ENCODE peak calls at places on chromosomes 13 and 19, in six cellular contexts. One of them, this sample, is unnamed. For H3K36me3, the result is how much of the 10 kb centered on the place peaks cover.

GRCh38 chr13:21326155-21327030 is 132.7 kb downstream of the ZDHHC20 start:
- DNase-seq in IMR-90: peak
- DNase-seq in tibial artery: no peak
- DNase-seq in WERI-Rb-1: no peak
- DNase-seq in breast epithelium: no peak
- DNase-seq in aorta: no peak
- DNase-seq in this sample: no peak

GRCh38 chr13:110265682-110266430 is 41.1 kb downstream of the COL4A1 start:
- DNase-seq in IMR-90: no peak
- DNase-seq in tibial artery: peak
- DNase-seq in WERI-Rb-1: no peak
- DNase-seq in breast epithelium: no peak
- DNase-seq in aorta: peak
- DNase-seq in this sample: no peak

GRCh38 chr19:50718255-50719118 is 1.1 kb downstream of the SHANK1 start:
- DNase-seq in IMR-90: no peak
- DNase-seq in tibial artery: no peak
- DNase-seq in WERI-Rb-1: no peak
- DNase-seq in breast epithelium: no peak
- DNase-seq in aorta: no peak
- DNase-seq in this sample: no peak

GRCh38 chr19:5113101-5113557 is 144.2 kb downstream of the KDM4B start:
- DNase-seq in IMR-90: peak
- DNase-seq in tibial artery: no peak
- DNase-seq in WERI-Rb-1: no peak
- DNase-seq in breast epithelium: no peak
- DNase-seq in aorta: no peak
- DNase-seq in this sample: no peak

GRCh38 chr19:23241433-23241832 is 8.8 kb downstream of the ZNF724 start:
- DNase-seq in IMR-90: no peak
- DNase-seq in tibial artery: no peak
- DNase-seq in WERI-Rb-1: no peak
- DNase-seq in breast epithelium: no peak
- DNase-seq in aorta: no peak
- DNase-seq in this sample: no peak

GRCh38 chr13:72648513-72649065 is 78.8 kb downstream of the MZT1 start:
- DNase-seq in IMR-90: no peak
- DNase-seq in tibial artery: no peak
- DNase-seq in WERI-Rb-1: peak
- DNase-seq in breast epithelium: no peak
- DNase-seq in aorta: no peak
- DNase-seq in this sample: no peak

GRCh38 chr13:44331446-44331845 is 42.2 kb upstream of the SERP2 start:
- DNase-seq in IMR-90: no peak
- DNase-seq in tibial artery: no peak
- DNase-seq in WERI-Rb-1: no peak
- DNase-seq in breast epithelium: no peak
- DNase-seq in aorta: no peak
- DNase-seq in this sample: no peak

GRCh38 chr19:50242586-50242985 is 39.2 kb downstream of the MYH14 start:
- DNase-seq in IMR-90: no peak
- DNase-seq in tibial artery: no peak
- DNase-seq in WERI-Rb-1: no peak
- DNase-seq in breast epithelium: no peak
- DNase-seq in aorta: no peak
- DNase-seq in this sample: no peak

GRCh38 chr19:42272535-42272897 is 3.5 kb downstream of the CIC start:
- DNase-seq in IMR-90: no peak
- DNase-seq in tibial artery: no peak
- DNase-seq in WERI-Rb-1: no peak
- DNase-seq in breast epithelium: no peak
- DNase-seq in aorta: no peak
- DNase-seq in this sample: no peak

GRCh38 chr19:41288898-41289505 is 21.0 kb upstream of the CCDC97 start:
- DNase-seq in IMR-90: no peak
- DNase-seq in tibial artery: no peak
- DNase-seq in WERI-Rb-1: no peak
- DNase-seq in breast epithelium: no peak
- DNase-seq in aorta: no peak
- DNase-seq in this sample: no peak

GRCh38 chr13:75101997-75102720 is 379.8 kb downstream of the TBC1D4 start:
- DNase-seq in IMR-90: peak
- DNase-seq in tibial artery: no peak
- DNase-seq in WERI-Rb-1: no peak
- DNase-seq in breast epithelium: no peak
- DNase-seq in aorta: no peak
- DNase-seq in this sample: no peak

GRCh38 chr13:64912141-64912540 is 2318.0 kb downstream of the PCDH9 start:
- DNase-seq in IMR-90: peak
- DNase-seq in tibial artery: no peak
- DNase-seq in WERI-Rb-1: no peak
- DNase-seq in breast epithelium: no peak
- DNase-seq in aorta: no peak
- DNase-seq in this sample: no peak

GRCh38 chr13:100128838-100129237 is 39.9 kb downstream of the PCCA start:
- DNase-seq in IMR-90: no peak
- DNase-seq in tibial artery: no peak
- DNase-seq in WERI-Rb-1: no peak
- DNase-seq in breast epithelium: no peak
- DNase-seq in aorta: no peak
- DNase-seq in this sample: no peak

GRCh38 chr19:41225238-41226052 is 6.4 kb downstream of the AXL start:
- DNase-seq in IMR-90: peak
- DNase-seq in tibial artery: peak
- DNase-seq in WERI-Rb-1: no peak
- DNase-seq in breast epithelium: no peak
- DNase-seq in aorta: peak
- DNase-seq in this sample: peak

GRCh38 chr13:65028101-65028500 is 2202.0 kb downstream of the PCDH9 start:
- DNase-seq in IMR-90: no peak
- DNase-seq in tibial artery: no peak
- DNase-seq in WERI-Rb-1: no peak
- DNase-seq in breast epithelium: no peak
- DNase-seq in aorta: no peak
- DNase-seq in this sample: no peak

GRCh38 chr13:31191748-31192147 is 8.0 kb upstream of the B3GLCT start:
- DNase-seq in IMR-90: no peak
- DNase-seq in tibial artery: no peak
- DNase-seq in WERI-Rb-1: no peak
- DNase-seq in breast epithelium: no peak
- DNase-seq in aorta: no peak
- DNase-seq in this sample: no peak

GRCh38 chr13:85638265-85638664 is 161.0 kb downstream of the SLITRK6 start:
- DNase-seq in IMR-90: no peak
- DNase-seq in tibial artery: no peak
- DNase-seq in WERI-Rb-1: no peak
- DNase-seq in breast epithelium: no peak
- DNase-seq in aorta: no peak
- DNase-seq in this sample: no peak

GRCh38 chr19:28878862-28879566 is 333.9 kb downstream of the UQCRFS1 start:
- DNase-seq in IMR-90: peak
- DNase-seq in tibial artery: peak
- DNase-seq in WERI-Rb-1: peak
- DNase-seq in breast epithelium: peak
- DNase-seq in aorta: peak
- DNase-seq in this sample: peak

GRCh38 chr13:36530861-36531590 is 98.7 kb downstream of the CCNA1 start:
- DNase-seq in IMR-90: no peak
- DNase-seq in tibial artery: no peak
- DNase-seq in WERI-Rb-1: no peak
- DNase-seq in breast epithelium: no peak
- DNase-seq in aorta: no peak
- DNase-seq in this sample: no peak

GRCh38 chr13:37453246-37453645 is 145.3 kb downstream of the POSTN start:
- DNase-seq in IMR-90: no peak
- DNase-seq in tibial artery: no peak
- DNase-seq in WERI-Rb-1: no peak
- DNase-seq in breast epithelium: no peak
- DNase-seq in aorta: no peak
- DNase-seq in this sample: no peak

GRCh38 chr19:56332695-56333094 is 18.1 kb upstream of the ZSCAN5A start:
- DNase-seq in IMR-90: no peak
- DNase-seq in tibial artery: no peak
- DNase-seq in WERI-Rb-1: no peak
- DNase-seq in breast epithelium: no peak
- DNase-seq in aorta: no peak
- DNase-seq in this sample: no peak

GRCh38 chr13:30605052-30605451 is 12.7 kb upstream of the USPL1 start:
- DNase-seq in IMR-90: no peak
- DNase-seq in tibial artery: no peak
- DNase-seq in WERI-Rb-1: no peak
- DNase-seq in breast epithelium: no peak
- DNase-seq in aorta: no peak
- DNase-seq in this sample: no peak

GRCh38 chr19:45442927-45443461 is 19.3 kb upstream of the ERCC1 start:
- DNase-seq in IMR-90: peak
- DNase-seq in tibial artery: peak
- DNase-seq in WERI-Rb-1: peak
- DNase-seq in breast epithelium: no peak
- DNase-seq in aorta: peak
- DNase-seq in this sample: peak

GRCh38 chr19:45443462-45444317 is 20.0 kb upstream of the ERCC1 start:
- DNase-seq in IMR-90: peak
- DNase-seq in tibial artery: peak
- DNase-seq in WERI-Rb-1: peak
- DNase-seq in breast epithelium: peak
- DNase-seq in aorta: peak
- DNase-seq in this sample: peak

GRCh38 chr19:45446295-45446694 is 21.5 kb upstream of the FOSB start:
- DNase-seq in IMR-90: peak
- DNase-seq in tibial artery: no peak
- DNase-seq in WERI-Rb-1: no peak
- DNase-seq in breast epithelium: no peak
- DNase-seq in aorta: no peak
- DNase-seq in this sample: no peak

GRCh38 chr19:45445139-45445538 is 21.4 kb upstream of the ERCC1 start:
- DNase-seq in IMR-90: no peak
- DNase-seq in tibial artery: no peak
- DNase-seq in WERI-Rb-1: no peak
- DNase-seq in breast epithelium: no peak
- DNase-seq in aorta: no peak
- DNase-seq in this sample: no peak

DNA sequence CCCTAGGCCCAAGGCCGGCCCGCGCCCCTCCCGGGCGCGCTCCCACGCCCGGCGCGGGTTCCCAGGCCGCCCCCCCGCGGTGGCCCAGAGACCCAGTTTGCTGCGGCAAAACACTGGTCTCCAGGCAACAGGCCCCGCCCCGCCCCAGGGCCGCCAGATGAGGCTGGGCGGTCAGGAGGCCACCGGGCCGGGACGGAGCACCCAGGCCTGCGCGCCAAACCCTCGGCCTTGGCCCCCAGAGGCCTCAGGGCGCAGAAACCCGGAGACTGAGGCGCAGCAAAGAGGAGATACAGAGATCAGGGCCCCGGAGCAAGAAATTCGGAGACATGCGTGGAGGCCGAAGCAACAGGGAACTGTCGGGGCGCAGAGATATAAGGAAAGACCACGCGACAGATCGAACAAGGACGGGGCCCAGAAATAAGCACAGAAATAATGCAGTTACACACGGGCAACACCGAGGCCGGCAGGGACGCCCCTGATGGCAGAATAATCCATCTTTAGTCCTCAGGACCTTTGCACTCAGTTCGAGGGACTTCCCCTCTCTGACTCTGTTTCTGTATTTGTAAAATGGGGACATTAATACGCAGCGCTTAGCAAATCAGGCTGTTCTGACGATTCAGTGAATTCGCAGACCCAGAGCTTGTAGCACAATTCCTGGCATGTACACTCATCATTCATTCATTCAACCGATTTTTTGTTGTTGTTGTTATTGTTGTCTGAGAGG is 20.8 kb upstream of the ERCC1 start:
- DNase-seq in IMR-90: peak
- DNase-seq in tibial artery: peak
- DNase-seq in WERI-Rb-1: peak
- DNase-seq in breast epithelium: peak
- DNase-seq in aorta: peak
- DNase-seq in this sample: peak
- H3K4me3 ChIP-seq in IMR-90: no peak
- H3K4me3 ChIP-seq in tibial artery: peak
- H3K4me3 ChIP-seq in WERI-Rb-1: peak
- H3K4me3 ChIP-seq in breast epithelium: peak
- H3K4me3 ChIP-seq in aorta: no peak
- H3K4me3 ChIP-seq in this sample: no peak

DNA sequence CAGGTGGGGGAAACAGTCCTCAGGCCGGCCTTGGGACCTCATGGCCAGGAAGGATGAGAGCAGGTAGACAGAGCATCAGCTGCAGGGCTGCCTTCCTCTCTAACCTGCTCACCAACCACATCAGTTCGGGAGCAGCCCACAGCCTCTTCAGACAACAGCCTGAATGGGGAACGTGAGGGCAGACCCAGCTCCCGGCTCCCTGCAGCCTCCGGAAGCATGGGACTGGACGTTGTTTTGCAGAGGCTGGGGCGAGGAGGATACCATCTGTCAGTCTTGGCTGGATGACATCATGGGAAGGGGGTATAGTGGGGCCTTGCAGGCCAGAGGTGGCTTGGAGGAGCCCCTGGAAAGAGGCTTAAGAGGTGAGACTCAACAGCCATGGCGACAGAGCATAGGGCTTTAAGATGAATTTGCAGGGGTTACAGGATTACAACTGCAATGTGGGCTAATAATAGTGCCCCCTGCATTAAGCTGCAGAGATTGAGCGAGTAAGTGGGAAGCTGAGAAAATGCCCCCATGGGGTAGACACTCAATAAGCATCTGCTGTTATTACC is 1.5 kb downstream of the FXYD3 start:
- DNase-seq in IMR-90: no peak
- DNase-seq in tibial artery: no peak
- DNase-seq in WERI-Rb-1: peak
- DNase-seq in breast epithelium: no peak
- DNase-seq in aorta: no peak
- DNase-seq in this sample: no peak
- H3K27ac ChIP-seq in IMR-90: no peak
- H3K27ac ChIP-seq in tibial artery: no peak
- H3K27ac ChIP-seq in WERI-Rb-1: peak
- H3K27ac ChIP-seq in breast epithelium: peak
- H3K27ac ChIP-seq in aorta: no peak
- H3K27ac ChIP-seq in this sample: no peak

GRCh38 chr19:37925212-37925611 is 18.2 kb downstream of the SIPA1L3 start:
- DNase-seq in IMR-90: no peak
- DNase-seq in tibial artery: no peak
- DNase-seq in WERI-Rb-1: no peak
- DNase-seq in breast epithelium: no peak
- DNase-seq in aorta: no peak
- DNase-seq in this sample: no peak
- H3K36me3 ChIP-seq in IMR-90: under half
- H3K36me3 ChIP-seq in tibial artery: under half
- H3K36me3 ChIP-seq in WERI-Rb-1: under half
- H3K36me3 ChIP-seq in breast epithelium: under half
- H3K36me3 ChIP-seq in aorta: under half
- H3K36me3 ChIP-seq in this sample: under half

DNA sequence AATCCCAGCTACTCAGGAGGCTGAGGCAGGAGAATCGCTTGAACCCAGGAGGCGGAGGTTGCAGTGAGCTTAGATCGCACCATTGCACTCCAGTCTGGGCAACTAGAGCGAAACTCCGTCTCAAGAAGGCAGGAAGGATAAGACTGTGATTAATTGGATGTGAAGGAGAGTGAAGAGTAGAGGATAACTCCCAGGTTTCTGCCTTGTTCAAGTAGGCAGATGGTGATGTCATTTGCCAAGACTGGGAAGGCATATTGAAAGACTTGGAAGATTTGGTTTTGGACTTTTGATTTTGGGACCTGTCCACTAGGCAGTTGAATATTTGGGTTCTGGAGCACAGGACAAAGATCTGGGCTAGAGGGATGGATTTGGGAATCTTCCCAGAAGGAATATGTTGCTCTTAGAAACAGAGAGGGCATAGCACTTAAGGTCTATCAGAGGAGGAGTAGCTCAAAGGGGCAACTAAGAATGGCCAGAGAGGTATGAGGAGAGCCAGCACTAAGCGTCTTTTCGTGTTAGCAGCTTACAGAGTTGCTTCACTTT is 20.0 kb downstream of the GARRE1 start:
- DNase-seq in IMR-90: peak
- DNase-seq in tibial artery: no peak
- DNase-seq in WERI-Rb-1: no peak
- DNase-seq in breast epithelium: no peak
- DNase-seq in aorta: no peak
- DNase-seq in this sample: no peak
- H3K4me3 ChIP-seq in IMR-90: peak
- H3K4me3 ChIP-seq in tibial artery: no peak
- H3K4me3 ChIP-seq in WERI-Rb-1: no peak
- H3K4me3 ChIP-seq in breast epithelium: no peak
- H3K4me3 ChIP-seq in aorta: no peak
- H3K4me3 ChIP-seq in this sample: no peak